ENCODE peak calls at places on chromosomes 4 and X, in six cellular contexts. N, Q, T, O, M and F are unnamed samples.

GRCh38 chr4:94284889-94285288 is 57.7 kb downstream of the HPGDS start:
- DNase-seq in M (no peak), O (no peak), N (no peak), Q (no peak), T (no peak), F (no peak)

GRCh38 chrX:136880003-136880451 is 498 bp downstream of the RBMX start:
- DNase-seq in M (peak), N (peak), O (peak), T (no peak), Q (no peak), F (no peak)

GRCh38 chrX:21738950-21739287 is 19.0 kb downstream of the SMPX start:
- DNase-seq in O (no peak), T (no peak), Q (no peak), N (no peak), M (peak), F (no peak)

GRCh38 chr4:146051724-146052396 is 113.2 kb upstream of the ZNF827 start:
- DNase-seq in O (no peak), Q (no peak), N (no peak), T (peak), M (no peak), F (peak)

GRCh38 chr4:155692990-155693659 is 26.5 kb downstream of the GUCY1A1 start:
- DNase-seq in Q (no peak), M (no peak), T (no peak), O (no peak), N (no peak), F (no peak)

GRCh38 chr4:2800691-2801596 is 8.1 kb downstream of the SH3BP2 start:
- DNase-seq in N (peak), Q (no peak), T (no peak), M (peak), O (peak), F (no peak)

GRCh38 chrX:55135171-55135570 is 46.4 kb downstream of the PAGE2 start:
- DNase-seq in O (peak), N (no peak), M (peak), T (peak), Q (no peak), F (no peak)

GRCh38 chr4:143186202-143186601 is 1.5 kb downstream of the USP38 start:
- DNase-seq in T (no peak), M (no peak), N (no peak), Q (no peak), O (no peak), F (no peak)

GRCh38 chrX:133645251-133645650 is 230.0 kb upstream of the GPC4 start:
- DNase-seq in T (peak), O (no peak), Q (no peak), N (no peak), M (no peak), F (no peak)

GRCh38 chrX:24410514-24411189 is 50.2 kb downstream of the SUPT20HL1 start:
- DNase-seq in T (no peak), Q (no peak), O (no peak), N (no peak), M (no peak), F (no peak)

GRCh38 chr4:162891788-162892707 is 274.6 kb downstream of the NAF1 start:
- DNase-seq in N (no peak), Q (peak), O (no peak), M (no peak), T (no peak), F (no peak)

GRCh38 chr4:21862917-21863316 is 85.7 kb downstream of the KCNIP4 start:
- DNase-seq in Q (no peak), T (no peak), M (no peak), N (no peak), O (no peak), F (no peak)

GRCh38 chr4:44760142-44760898 is 34.0 kb upstream of the GNPDA2 start:
- DNase-seq in T (peak), Q (peak), N (peak), M (no peak), O (no peak), F (no peak)

GRCh38 chr4:161581262-161581661 is 582.5 kb downstream of the FSTL5 start:
- DNase-seq in O (no peak), Q (no peak), T (peak), N (no peak), M (no peak), F (no peak)

GRCh38 chr4:6207602-6208001 is 7.3 kb upstream of the JAKMIP1 start:
- DNase-seq in M (no peak), O (no peak), T (no peak), Q (no peak), N (no peak), F (no peak)

GRCh38 chrX:22025751-22026150 is 6.4 kb upstream of the PHEX start:
- DNase-seq in O (no peak), M (no peak), N (no peak), Q (no peak), T (no peak), F (no peak)

GRCh38 chr4:26779674-26780073 is 81.0 kb upstream of the STIM2 start:
- DNase-seq in Q (no peak), N (no peak), T (no peak), M (no peak), O (no peak), F (no peak)

GRCh38 chrX:65811558-65812228 is 144.2 kb downstream of the MSN start:
- DNase-seq in T (no peak), N (no peak), Q (no peak), O (no peak), M (no peak), F (no peak)

GRCh38 chrX:25534096-25534495 is 518.3 kb upstream of the ARX start:
- DNase-seq in N (no peak), Q (no peak), M (no peak), T (no peak), O (no peak), F (no peak)

GRCh38 chr4:41327770-41328169 is 71.0 kb downstream of the UCHL1 start:
- DNase-seq in N (peak), M (peak), T (no peak), Q (no peak), O (no peak), F (no peak)

GRCh38 chr4:155832664-155833063 is 33.4 kb downstream of the ASIC5 start:
- DNase-seq in Q (no peak), T (no peak), N (no peak), M (no peak), O (no peak), F (no peak)

GRCh38 chr4:172998527-172999469 is 169.8 kb upstream of the GALNT7 start:
- DNase-seq in T (peak), O (no peak), N (no peak), M (no peak), Q (no peak), F (no peak)

GRCh38 chrX:9464435-9465371 is at the start of gene TBL1X:
- DNase-seq in N (peak), M (peak), O (peak), T (peak), Q (no peak), F (no peak)

GRCh38 chr4:102388636-102389035 is 43.4 kb upstream of the SLC39A8 start:
- DNase-seq in M (no peak), N (no peak), O (no peak), Q (no peak), T (no peak), F (no peak)

GRCh38 chr4:146522862-146523205 is 1.1 kb upstream of the SLC10A7 start:
- DNase-seq in T (no peak), Q (no peak), O (no peak), N (no peak), M (no peak), F (no peak)

GRCh38 chr4:115219315-115219840 is 106.0 kb upstream of the NDST4 start:
- DNase-seq in N (no peak), O (no peak), M (peak), Q (no peak), T (no peak), F (no peak)

GRCh38 chr4:137755033-137755471 is 222.8 kb upstream of the PCDH18 start:
- DNase-seq in N (no peak), M (no peak), Q (no peak), T (peak), O (no peak), F (peak)

GRCh38 chr4:152853293-152853692 is 73.5 kb downstream of the ARFIP1 start:
- DNase-seq in O (no peak), N (no peak), Q (no peak), T (no peak), M (no peak), F (no peak)

GRCh38 chrX:119729408-119730201 is 28.8 kb upstream of the SOWAHD start:
- DNase-seq in Q (peak), M (peak), N (peak), T (peak), O (peak), F (peak)

GRCh38 chrX:124347242-124347641 is 879 bp downstream of the SH2D1A start:
- DNase-seq in M (no peak), Q (peak), O (peak), T (no peak), N (no peak), F (no peak)

GRCh38 chr4:118351851-118352827 is 664 bp downstream of the PRSS12 start:
- DNase-seq in N (peak), Q (no peak), T (no peak), M (peak), O (no peak), F (no peak)